ENCODE peak calls at places on chromosomes 13 and 19, in six cellular contexts. G, Y, U, T, K and F are unnamed samples.

GRCh38 chr13:56351041-56351440 is 789.7 kb upstream of the PRR20A start:
- DNase-seq in Y (peak; percentile 34), T (no peak), G (no peak), U (no peak), K (peak; percentile 17), F (no peak)

GRCh38 chr13:85528578-85529215 is 270.5 kb downstream of the SLITRK6 start:
- DNase-seq in G (no peak), T (no peak), K (no peak), Y (no peak), U (no peak), F (no peak)

GRCh38 chr19:1445932-1446712 is 3.8 kb upstream of the APC2 start:
- DNase-seq in K (peak; percentile 47), G (no peak), U (no peak), Y (no peak), T (no peak), F (no peak)

GRCh38 chr19:3115916-3116602 is 19.8 kb upstream of the GNA15 start:
- DNase-seq in U (no peak), G (no peak), T (peak; percentile 45), K (no peak), Y (peak; percentile 78), F (no peak)

GRCh38 chr13:24220086-24220703 is 59.7 kb downstream of the SPATA13 start:
- DNase-seq in Y (peak; percentile 47), K (peak; percentile 60), T (no peak), G (peak; percentile 33), U (no peak), F (no peak)

GRCh38 chr13:28001837-28002473 is 13.5 kb upstream of the URAD start:
- DNase-seq in K (no peak), U (no peak), G (no peak), Y (no peak), T (no peak), F (no peak)

GRCh38 chr13:80379245-80379644 is 38.3 kb upstream of the SPRY2 start:
- DNase-seq in G (no peak), K (peak; percentile 50), T (no peak), U (no peak), Y (no peak), F (no peak)

GRCh38 chr13:66994498-66995365 is 235.4 kb downstream of the PCDH9 start:
- DNase-seq in G (no peak), T (no peak), U (no peak), Y (no peak), K (no peak), F (no peak)

GRCh38 chr13:108558489-108558888 is 70.9 kb upstream of the MYO16 start:
- DNase-seq in G (no peak), K (no peak), U (no peak), Y (no peak), T (no peak), F (no peak)

GRCh38 chr13:36712290-36712689 is 38.5 kb downstream of the SERTM1 start:
- DNase-seq in Y (no peak), U (no peak), T (no peak), G (no peak), K (no peak), F (no peak)
- TF ChIP-seq CTCF in Y (no peak), U (no peak), T (no peak), G (no peak), K (no peak), F (no peak)

GRCh38 chr13:75705395-75705794 is 69.3 kb downstream of the LMO7 start:
- DNase-seq in K (peak; percentile 84), T (no peak), U (no peak), Y (no peak), G (no peak), F (no peak)
- TF ChIP-seq CTCF in K (no peak), T (no peak), U (no peak), Y (no peak), G (no peak), F (no peak)

GRCh38 chr19:48714759-48715261 is 4.7 kb downstream of the MAMSTR start:
- DNase-seq in T (peak; percentile 48), Y (no peak), G (no peak), K (no peak), U (no peak), F (no peak)

GRCh38 chr19:48715276-48715675 is 4.2 kb downstream of the MAMSTR start:
- DNase-seq in K (no peak), T (peak; percentile 59), Y (no peak), G (no peak), U (no peak), F (no peak)

GRCh38 chr19:48711106-48711662 is 8.3 kb downstream of the MAMSTR start:
- DNase-seq in Y (no peak), G (no peak), U (no peak), T (no peak), K (no peak), F (no peak)

GRCh38 chr19:48713864-48714755 is 5.4 kb downstream of the MAMSTR start:
- DNase-seq in U (peak; percentile 94), T (peak; percentile 100), Y (peak; percentile 99), G (peak; percentile 94), K (peak; percentile 100), F (peak; percentile 99)

GRCh38 chr19:48713041-48713863 is 6.3 kb downstream of the MAMSTR start:
- DNase-seq in U (no peak), G (no peak), Y (peak; percentile 83), T (peak; percentile 53), K (no peak), F (no peak)
- TF ChIP-seq CTCF in U (peak; percentile 28), G (no peak), Y (peak; percentile 50), T (no peak), K (no peak), F (peak; percentile 34)

GRCh38 chr13:110140099-110140498 is 166.9 kb downstream of the COL4A1 start:
- DNase-seq in K (no peak), G (no peak), Y (no peak), U (no peak), T (no peak), F (no peak)

GRCh38 chr13:110138700-110139036 is 168.3 kb downstream of the COL4A1 start:
- DNase-seq in T (no peak), K (no peak), G (no peak), Y (no peak), U (no peak), F (no peak)

GRCh38 chr13:110136660-110137585 is 170.0 kb downstream of the COL4A1 start:
- DNase-seq in K (no peak), U (no peak), G (no peak), Y (peak; percentile 58), T (no peak), F (no peak)

GRCh38 chr13:110137677-110138008 is 169.3 kb downstream of the COL4A1 start:
- DNase-seq in T (no peak), U (no peak), G (no peak), Y (no peak), K (peak; percentile 41), F (no peak)

DNA sequence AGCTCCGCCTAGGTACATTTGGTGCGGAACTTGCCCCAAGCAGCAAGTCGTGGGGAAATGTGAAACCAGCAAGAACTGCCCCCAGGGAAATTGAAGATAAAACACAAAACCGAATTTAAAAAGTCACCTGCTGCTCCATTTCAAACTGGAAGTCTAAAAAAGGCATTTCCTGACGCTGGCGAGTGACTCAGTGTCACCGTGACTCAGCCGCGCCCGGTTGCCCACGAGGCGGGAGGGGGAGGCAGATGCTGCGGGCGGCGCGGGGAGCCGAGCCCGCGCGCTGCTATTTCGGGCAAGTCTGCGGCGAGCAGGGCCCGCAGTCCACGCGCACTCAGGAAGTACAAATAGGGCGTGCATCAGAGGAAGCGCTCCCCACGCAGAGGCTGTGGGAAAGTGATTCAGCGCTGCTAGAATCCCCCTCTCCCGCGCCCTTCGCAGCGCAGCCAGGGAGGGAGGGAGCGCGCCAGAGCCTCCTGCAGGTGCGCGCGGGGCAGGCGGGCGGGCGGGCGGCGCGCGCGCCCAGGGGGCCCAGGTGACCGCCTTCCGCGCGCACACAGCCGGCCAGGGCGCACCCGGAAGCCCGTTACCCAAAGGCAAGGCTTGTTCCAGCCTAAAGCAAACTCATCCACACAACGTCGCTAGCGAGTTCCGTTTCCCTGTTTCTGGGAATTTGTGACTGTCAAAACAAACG is 168.8 kb downstream of the COL4A1 start:
- DNase-seq in U (peak; percentile 30), K (peak; percentile 90), G (peak; percentile 12), Y (peak; percentile 65), T (peak; percentile 88), F (peak; percentile 45)
- TF ChIP-seq CTCF in U (no peak), K (no peak), G (no peak), Y (peak; percentile 26), T (no peak), F (peak; percentile 26)

GRCh38 chr19:18293642-18294466 is 12.4 kb upstream of the JUND start:
- DNase-seq in K (no peak), U (no peak), G (no peak), Y (no peak), T (no peak), F (no peak)
- TF ChIP-seq CTCF in K (no peak), U (no peak), G (no peak), Y (no peak), T (no peak), F (no peak)